ENCODE peak calls at places on chromosome 17, in six cellular contexts. B is fibroblast of lung; K is activated CD8-positive, alpha-beta memory T cell treated with anti-CD3 and anti-CD28 coated beads for 24 hours; D is fibroblast of pulmonary artery; G is progenitor cell of endocrine pancreas; U is fibroblast of the conjunctiva. Z is an unnamed sample.

GRCh38 chr17:73089918-73090317 is 2.6 kb downstream of the SLC39A11 start:
- DNase-seq in D (no peak), K (no peak), B (no peak), U (no peak), G (no peak), Z (no peak)

GRCh38 chr17:82385559-82386255 is 14.1 kb downstream of the UTS2R start:
- DNase-seq in G (no peak), B (no peak), U (no peak), K (no peak), D (no peak), Z (no peak)

GRCh38 chr17:62351176-62351575 is 29.2 kb upstream of the EFCAB3 start:
- DNase-seq in G (no peak), D (no peak), K (no peak), B (no peak), U (no peak), Z (no peak)

GRCh38 chr17:56939869-56940484 is 20.9 kb downstream of the COIL start:
- DNase-seq in U (peak; percentile 38), K (no peak), G (no peak), B (peak; percentile 29), D (peak; percentile 78), Z (peak; percentile 88)

GRCh38 chr17:72303787-72304733 is 183.2 kb downstream of the SOX9 start:
- DNase-seq in D (no peak), U (no peak), G (no peak), B (no peak), K (no peak), Z (no peak)

GRCh38 chr17:62627904-62628603 is 584 bp downstream of the MRC2 start:
- DNase-seq in D (peak; percentile 79), K (peak; percentile 83), U (peak; percentile 49), B (peak; percentile 76), G (no peak), Z (peak; percentile 50)

GRCh38 chr17:750431-751037 is 1.5 kb downstream of the GEMIN4 start:
- DNase-seq in U (no peak), K (no peak), D (no peak), B (no peak), G (no peak), Z (no peak)

GRCh38 chr17:21163101-21163500 is 36.3 kb downstream of the DHRS7B start:
- DNase-seq in G (no peak), K (no peak), U (no peak), B (no peak), D (no peak), Z (no peak)

GRCh38 chr17:58693751-58694150 is 1.3 kb downstream of the RAD51C start:
- DNase-seq in B (no peak), G (no peak), K (no peak), D (no peak), U (no peak), Z (peak; percentile 18)

GRCh38 chr17:61054430-61054829 is 345.2 kb upstream of the TBX2 start:
- DNase-seq in K (no peak), B (peak; percentile 22), U (no peak), D (no peak), G (no peak), Z (peak; percentile 13)

GRCh38 chr17:40542562-40543411 is 22.5 kb downstream of the CCR7 start:
- DNase-seq in D (peak; percentile 99), U (peak; percentile 99), G (no peak), B (peak; percentile 90), K (peak; percentile 83), Z (peak; percentile 51)

GRCh38 chr17:16881239-16881924 is 90.5 kb downstream of the TNFRSF13B start:
- DNase-seq in K (peak; percentile 37), B (no peak), D (no peak), U (no peak), G (no peak), Z (no peak)

GRCh38 chr17:38672788-38673713 is 1.7 kb downstream of the EPOP start:
- DNase-seq in U (no peak), K (no peak), G (no peak), B (no peak), D (no peak), Z (no peak)

GRCh38 chr17:79745641-79746105 is 14.9 kb downstream of the ENPP7 start:
- DNase-seq in U (no peak), K (no peak), B (no peak), D (no peak), G (no peak), Z (no peak)

GRCh38 chr17:59634632-59635561 is 15.2 kb downstream of the CLTC start:
- DNase-seq in K (no peak), G (no peak), U (no peak), D (peak; percentile 29), B (no peak), Z (peak; percentile 53)

Z was measured in dermis blood vessel endothelial cell.